ENCODE peak calls at places on chromosomes 1 and 21, in eight cellular contexts. One of them, this sample, is unnamed.
A peak's percentile ranks its signal among the peaks of the same experiment; 100 is the strongest.

GRCh38 chr21:45816794-45817193 is 164.8 kb upstream of the COL6A1 start:
- DNase-seq in hepatic stellate cell: no peak
- DNase-seq in OCI-LY7: no peak
- DNase-seq in GM23248: no peak
- DNase-seq in HuH-7.5: no peak
- DNase-seq in kidney epithelial cell: no peak
- DNase-seq in iPS-NIHi11: no peak
- DNase-seq in AG08396: no peak
- DNase-seq in this sample: no peak

GRCh38 chr1:79797487-79797886 is 791.0 kb upstream of the ADGRL4 start:
- DNase-seq in hepatic stellate cell: no peak
- DNase-seq in OCI-LY7: no peak
- DNase-seq in GM23248: no peak
- DNase-seq in HuH-7.5: no peak
- DNase-seq in kidney epithelial cell: no peak
- DNase-seq in iPS-NIHi11: no peak
- DNase-seq in AG08396: no peak
- DNase-seq in this sample: no peak

GRCh38 chr1:59678809-59679228 is 135.9 kb upstream of the HOOK1 start:
- DNase-seq in hepatic stellate cell: peak; percentile 70
- DNase-seq in OCI-LY7: no peak
- DNase-seq in GM23248: peak; percentile 97
- DNase-seq in HuH-7.5: no peak
- DNase-seq in kidney epithelial cell: peak; percentile 99
- DNase-seq in iPS-NIHi11: no peak
- DNase-seq in AG08396: peak; percentile 75
- DNase-seq in this sample: no peak

GRCh38 chr1:1599030-1599916 is 662 bp downstream of the FNDC10 start:
- DNase-seq in hepatic stellate cell: peak; percentile 66
- DNase-seq in OCI-LY7: peak; percentile 35
- DNase-seq in GM23248: peak; percentile 68
- DNase-seq in HuH-7.5: no peak
- DNase-seq in kidney epithelial cell: no peak
- DNase-seq in iPS-NIHi11: peak; percentile 87
- DNase-seq in AG08396: peak; percentile 83
- DNase-seq in this sample: peak; percentile 84

GRCh38 chr1:111399792-111400610 is 27.5 kb downstream of the OVGP1 start:
- DNase-seq in hepatic stellate cell: peak; percentile 16
- DNase-seq in OCI-LY7: peak; percentile 67
- DNase-seq in GM23248: peak; percentile 68
- DNase-seq in HuH-7.5: no peak
- DNase-seq in kidney epithelial cell: no peak
- DNase-seq in iPS-NIHi11: peak; percentile 54
- DNase-seq in AG08396: peak; percentile 49
- DNase-seq in this sample: no peak

GRCh38 chr1:109584766-109585165 is 34.6 kb downstream of the GNAT2 start:
- DNase-seq in hepatic stellate cell: no peak
- DNase-seq in OCI-LY7: no peak
- DNase-seq in GM23248: no peak
- DNase-seq in HuH-7.5: no peak
- DNase-seq in kidney epithelial cell: no peak
- DNase-seq in iPS-NIHi11: no peak
- DNase-seq in AG08396: no peak
- DNase-seq in this sample: no peak

GRCh38 chr1:62438163-62438562 is 1.3 kb downstream of the USP1 start:
- DNase-seq in hepatic stellate cell: no peak
- DNase-seq in OCI-LY7: peak; percentile 33
- DNase-seq in GM23248: peak; percentile 39
- DNase-seq in HuH-7.5: no peak
- DNase-seq in kidney epithelial cell: no peak
- DNase-seq in iPS-NIHi11: no peak
- DNase-seq in AG08396: no peak
- DNase-seq in this sample: no peak

GRCh38 chr1:240189386-240189989 is 97.8 kb downstream of the FMN2 start:
- DNase-seq in hepatic stellate cell: peak; percentile 14
- DNase-seq in OCI-LY7: peak; percentile 46
- DNase-seq in GM23248: peak; percentile 62
- DNase-seq in HuH-7.5: peak; percentile 19
- DNase-seq in kidney epithelial cell: no peak
- DNase-seq in iPS-NIHi11: peak; percentile 55
- DNase-seq in AG08396: no peak
- DNase-seq in this sample: no peak

GRCh38 chr1:198449727-198450433 is 90.6 kb downstream of the ATP6V1G3 start:
- DNase-seq in hepatic stellate cell: no peak
- DNase-seq in OCI-LY7: no peak
- DNase-seq in GM23248: peak; percentile 59
- DNase-seq in HuH-7.5: no peak
- DNase-seq in kidney epithelial cell: no peak
- DNase-seq in iPS-NIHi11: no peak
- DNase-seq in AG08396: no peak
- DNase-seq in this sample: no peak

GRCh38 chr21:21921410-21922232 is 923.4 kb downstream of the NCAM2 start:
- DNase-seq in hepatic stellate cell: no peak
- DNase-seq in OCI-LY7: peak; percentile 5
- DNase-seq in GM23248: peak; percentile 49
- DNase-seq in HuH-7.5: no peak
- DNase-seq in kidney epithelial cell: no peak
- DNase-seq in iPS-NIHi11: peak; percentile 16
- DNase-seq in AG08396: no peak
- DNase-seq in this sample: no peak

GRCh38 chr1:53512807-53513755 is 53.9 kb downstream of the DMRTB1 start:
- DNase-seq in hepatic stellate cell: no peak
- DNase-seq in OCI-LY7: no peak
- DNase-seq in GM23248: no peak
- DNase-seq in HuH-7.5: no peak
- DNase-seq in kidney epithelial cell: no peak
- DNase-seq in iPS-NIHi11: no peak
- DNase-seq in AG08396: no peak
- DNase-seq in this sample: no peak

GRCh38 chr1:19866758-19867157 is 15.4 kb upstream of the OTUD3 start:
- DNase-seq in hepatic stellate cell: peak; percentile 47
- DNase-seq in OCI-LY7: no peak
- DNase-seq in GM23248: peak; percentile 88
- DNase-seq in HuH-7.5: no peak
- DNase-seq in kidney epithelial cell: no peak
- DNase-seq in iPS-NIHi11: peak; percentile 15
- DNase-seq in AG08396: no peak
- DNase-seq in this sample: no peak

GRCh38 chr1:204714861-204715511 is 29.4 kb upstream of the LRRN2 start:
- DNase-seq in hepatic stellate cell: no peak
- DNase-seq in OCI-LY7: peak; percentile 65
- DNase-seq in GM23248: no peak
- DNase-seq in HuH-7.5: no peak
- DNase-seq in kidney epithelial cell: no peak
- DNase-seq in iPS-NIHi11: peak; percentile 74
- DNase-seq in AG08396: no peak
- DNase-seq in this sample: no peak

GRCh38 chr1:221687731-221688487 is 54.0 kb downstream of the DUSP10 start:
- DNase-seq in hepatic stellate cell: no peak
- DNase-seq in OCI-LY7: no peak
- DNase-seq in GM23248: no peak
- DNase-seq in HuH-7.5: no peak
- DNase-seq in kidney epithelial cell: no peak
- DNase-seq in iPS-NIHi11: no peak
- DNase-seq in AG08396: no peak
- DNase-seq in this sample: no peak

GRCh38 chr1:243791586-243792267 is 58.3 kb downstream of the AKT3 start:
- DNase-seq in hepatic stellate cell: no peak
- DNase-seq in OCI-LY7: no peak
- DNase-seq in GM23248: peak; percentile 12
- DNase-seq in HuH-7.5: no peak
- DNase-seq in kidney epithelial cell: no peak
- DNase-seq in iPS-NIHi11: no peak
- DNase-seq in AG08396: no peak
- DNase-seq in this sample: no peak

GRCh38 chr1:11384170-11384554 is 94.8 kb upstream of the DISP3 start:
- DNase-seq in hepatic stellate cell: no peak
- DNase-seq in OCI-LY7: no peak
- DNase-seq in GM23248: no peak
- DNase-seq in HuH-7.5: no peak
- DNase-seq in kidney epithelial cell: peak; percentile 10
- DNase-seq in iPS-NIHi11: no peak
- DNase-seq in AG08396: no peak
- DNase-seq in this sample: no peak

GRCh38 chr1:226626577-226626956 is 78.0 kb downstream of the STUM start:
- DNase-seq in hepatic stellate cell: peak; percentile 69
- DNase-seq in OCI-LY7: peak; percentile 77
- DNase-seq in GM23248: peak; percentile 91
- DNase-seq in HuH-7.5: peak; percentile 60
- DNase-seq in kidney epithelial cell: no peak
- DNase-seq in iPS-NIHi11: peak; percentile 87
- DNase-seq in AG08396: peak; percentile 83
- DNase-seq in this sample: peak; percentile 94

GRCh38 chr1:65151641-65152040 is 3.6 kb downstream of the AK4 start:
- DNase-seq in hepatic stellate cell: no peak
- DNase-seq in OCI-LY7: no peak
- DNase-seq in GM23248: no peak
- DNase-seq in HuH-7.5: no peak
- DNase-seq in kidney epithelial cell: no peak
- DNase-seq in iPS-NIHi11: no peak
- DNase-seq in AG08396: no peak
- DNase-seq in this sample: no peak

GRCh38 chr1:185448591-185449186 is 131.6 kb upstream of the IVNS1ABP start:
- DNase-seq in hepatic stellate cell: no peak
- DNase-seq in OCI-LY7: no peak
- DNase-seq in GM23248: no peak
- DNase-seq in HuH-7.5: no peak
- DNase-seq in kidney epithelial cell: no peak
- DNase-seq in iPS-NIHi11: no peak
- DNase-seq in AG08396: no peak
- DNase-seq in this sample: no peak

GRCh38 chr1:15751739-15752138 is 6.9 kb upstream of the FBLIM1 start:
- DNase-seq in hepatic stellate cell: no peak
- DNase-seq in OCI-LY7: no peak
- DNase-seq in GM23248: no peak
- DNase-seq in HuH-7.5: no peak
- DNase-seq in kidney epithelial cell: no peak
- DNase-seq in iPS-NIHi11: no peak
- DNase-seq in AG08396: no peak
- DNase-seq in this sample: no peak

GRCh38 chr1:50308883-50309282 is 114.4 kb downstream of the DMRTA2 start:
- DNase-seq in hepatic stellate cell: no peak
- DNase-seq in OCI-LY7: peak; percentile 48
- DNase-seq in GM23248: peak; percentile 46
- DNase-seq in HuH-7.5: peak; percentile 37
- DNase-seq in kidney epithelial cell: no peak
- DNase-seq in iPS-NIHi11: peak; percentile 91
- DNase-seq in AG08396: peak; percentile 32
- DNase-seq in this sample: no peak

GRCh38 chr21:15071012-15071411 is 6.2 kb upstream of the NRIP1 start:
- DNase-seq in hepatic stellate cell: no peak
- DNase-seq in OCI-LY7: no peak
- DNase-seq in GM23248: no peak
- DNase-seq in HuH-7.5: no peak
- DNase-seq in kidney epithelial cell: no peak
- DNase-seq in iPS-NIHi11: no peak
- DNase-seq in AG08396: no peak
- DNase-seq in this sample: peak; percentile 48

GRCh38 chr1:235920596-235921375 is 54.1 kb upstream of the LYST start:
- DNase-seq in hepatic stellate cell: no peak
- DNase-seq in OCI-LY7: no peak
- DNase-seq in GM23248: no peak
- DNase-seq in HuH-7.5: no peak
- DNase-seq in kidney epithelial cell: no peak
- DNase-seq in iPS-NIHi11: no peak
- DNase-seq in AG08396: no peak
- DNase-seq in this sample: no peak

GRCh38 chr1:26702680-26703038 is 6.8 kb downstream of the ARID1A start:
- DNase-seq in hepatic stellate cell: no peak
- DNase-seq in OCI-LY7: no peak
- DNase-seq in GM23248: no peak
- DNase-seq in HuH-7.5: no peak
- DNase-seq in kidney epithelial cell: no peak
- DNase-seq in iPS-NIHi11: no peak
- DNase-seq in AG08396: no peak
- DNase-seq in this sample: no peak

GRCh38 chr1:53754484-53755312 is 15.7 kb upstream of the GLIS1 start:
- DNase-seq in hepatic stellate cell: peak; percentile 46
- DNase-seq in OCI-LY7: peak; percentile 47
- DNase-seq in GM23248: peak; percentile 78
- DNase-seq in HuH-7.5: no peak
- DNase-seq in kidney epithelial cell: no peak
- DNase-seq in iPS-NIHi11: peak; percentile 77
- DNase-seq in AG08396: peak; percentile 62
- DNase-seq in this sample: no peak

GRCh38 chr1:223129229-223129851 is 13.7 kb downstream of the TLR5 start:
- DNase-seq in hepatic stellate cell: peak; percentile 74
- DNase-seq in OCI-LY7: no peak
- DNase-seq in GM23248: peak; percentile 71
- DNase-seq in HuH-7.5: peak; percentile 84
- DNase-seq in kidney epithelial cell: no peak
- DNase-seq in iPS-NIHi11: peak; percentile 80
- DNase-seq in AG08396: peak; percentile 80
- DNase-seq in this sample: peak; percentile 95

GRCh38 chr1:62229468-62229867 is 34.8 kb downstream of the L1TD1 start:
- DNase-seq in hepatic stellate cell: no peak
- DNase-seq in OCI-LY7: no peak
- DNase-seq in GM23248: no peak
- DNase-seq in HuH-7.5: no peak
- DNase-seq in kidney epithelial cell: no peak
- DNase-seq in iPS-NIHi11: no peak
- DNase-seq in AG08396: no peak
- DNase-seq in this sample: no peak

GRCh38 chr1:203028784-203029553 is 2.7 kb downstream of the PPFIA4 start:
- DNase-seq in hepatic stellate cell: no peak
- DNase-seq in OCI-LY7: no peak
- DNase-seq in GM23248: no peak
- DNase-seq in HuH-7.5: no peak
- DNase-seq in kidney epithelial cell: no peak
- DNase-seq in iPS-NIHi11: no peak
- DNase-seq in AG08396: no peak
- DNase-seq in this sample: no peak

GRCh38 chr1:85224734-85225623 is 24.2 kb upstream of the SYDE2 start:
- DNase-seq in hepatic stellate cell: no peak
- DNase-seq in OCI-LY7: no peak
- DNase-seq in GM23248: no peak
- DNase-seq in HuH-7.5: no peak
- DNase-seq in kidney epithelial cell: no peak
- DNase-seq in iPS-NIHi11: peak; percentile 60
- DNase-seq in AG08396: no peak
- DNase-seq in this sample: no peak

GRCh38 chr21:45986316-45987051 is 4.9 kb downstream of the COL6A1 start:
- DNase-seq in hepatic stellate cell: no peak
- DNase-seq in OCI-LY7: no peak
- DNase-seq in GM23248: no peak
- DNase-seq in HuH-7.5: no peak
- DNase-seq in kidney epithelial cell: no peak
- DNase-seq in iPS-NIHi11: no peak
- DNase-seq in AG08396: no peak
- DNase-seq in this sample: peak; percentile 65

GRCh38 chr1:26998319-26999300 is 5.1 kb downstream of the TRNP1 start:
- DNase-seq in hepatic stellate cell: no peak
- DNase-seq in OCI-LY7: no peak
- DNase-seq in GM23248: peak; percentile 77
- DNase-seq in HuH-7.5: no peak
- DNase-seq in kidney epithelial cell: no peak
- DNase-seq in iPS-NIHi11: no peak
- DNase-seq in AG08396: no peak
- DNase-seq in this sample: no peak

GRCh38 chr1:172824199-172824598 is 165.3 kb downstream of the FASLG start:
- DNase-seq in hepatic stellate cell: no peak
- DNase-seq in OCI-LY7: no peak
- DNase-seq in GM23248: peak; percentile 48
- DNase-seq in HuH-7.5: no peak
- DNase-seq in kidney epithelial cell: no peak
- DNase-seq in iPS-NIHi11: no peak
- DNase-seq in AG08396: no peak
- DNase-seq in this sample: no peak

This sample was measured in spleen.